ENCODE peak calls at places on chromosome X, in six cellular contexts. Q, X, T, B, M and D are unnamed samples.
A peak's percentile ranks its signal among the peaks of the same experiment; 100 is the strongest.

GRCh38 chrX:24024819-24025740 is 1.9 kb downstream of the KLHL15 start:
- DNase-seq in Q (peak; percentile 82), X (peak; percentile 87), T (peak; percentile 81), B (peak; percentile 90), M (peak; percentile 93), D (peak; percentile 88)

GRCh38 chrX:10176121-10177003 is 19.6 kb downstream of the CLCN4 start:
- DNase-seq in Q (no peak), X (no peak), T (no peak), B (no peak), M (no peak), D (peak; percentile 50)

GRCh38 chrX:107718156-107718621 is 57.4 kb downstream of the TSC22D3 start:
- DNase-seq in Q (no peak), X (peak; percentile 58), T (peak; percentile 95), B (peak; percentile 66), M (peak; percentile 75), D (peak; percentile 88)

GRCh38 chrX:56233682-56234081 is 1.5 kb downstream of the KLF8 start:
- DNase-seq in Q (peak; percentile 45), X (peak; percentile 17), T (peak; percentile 52), B (peak; percentile 76), M (peak; percentile 70), D (peak; percentile 79)

GRCh38 chrX:72128881-72129280 is 2.8 kb downstream of the RTL5 start:
- DNase-seq in Q (no peak), X (no peak), T (no peak), B (no peak), M (no peak), D (peak; percentile 62)

GRCh38 chrX:111561851-111562250 is 50.4 kb downstream of the SERTM2 start:
- DNase-seq in Q (no peak), X (no peak), T (no peak), B (no peak), M (no peak), D (no peak)

GRCh38 chrX:135114392-135114791 is 5.9 kb downstream of the ETDB start:
- DNase-seq in Q (no peak), X (no peak), T (no peak), B (no peak), M (no peak), D (no peak)

GRCh38 chrX:68980906-68981616 is 152.2 kb downstream of the EFNB1 start:
- DNase-seq in Q (no peak), X (no peak), T (no peak), B (no peak), M (no peak), D (no peak)

GRCh38 chrX:71099736-71100135 is 4.1 kb downstream of the FOXO4 start:
- DNase-seq in Q (no peak), X (no peak), T (no peak), B (no peak), M (no peak), D (no peak)
- H3K4me3 ChIP-seq in Q (no peak overlapping the region), X (no peak overlapping the region), T (no peak overlapping the region), B (no peak overlapping the region), M (no peak overlapping the region), D (no peak overlapping the region)

DNA sequence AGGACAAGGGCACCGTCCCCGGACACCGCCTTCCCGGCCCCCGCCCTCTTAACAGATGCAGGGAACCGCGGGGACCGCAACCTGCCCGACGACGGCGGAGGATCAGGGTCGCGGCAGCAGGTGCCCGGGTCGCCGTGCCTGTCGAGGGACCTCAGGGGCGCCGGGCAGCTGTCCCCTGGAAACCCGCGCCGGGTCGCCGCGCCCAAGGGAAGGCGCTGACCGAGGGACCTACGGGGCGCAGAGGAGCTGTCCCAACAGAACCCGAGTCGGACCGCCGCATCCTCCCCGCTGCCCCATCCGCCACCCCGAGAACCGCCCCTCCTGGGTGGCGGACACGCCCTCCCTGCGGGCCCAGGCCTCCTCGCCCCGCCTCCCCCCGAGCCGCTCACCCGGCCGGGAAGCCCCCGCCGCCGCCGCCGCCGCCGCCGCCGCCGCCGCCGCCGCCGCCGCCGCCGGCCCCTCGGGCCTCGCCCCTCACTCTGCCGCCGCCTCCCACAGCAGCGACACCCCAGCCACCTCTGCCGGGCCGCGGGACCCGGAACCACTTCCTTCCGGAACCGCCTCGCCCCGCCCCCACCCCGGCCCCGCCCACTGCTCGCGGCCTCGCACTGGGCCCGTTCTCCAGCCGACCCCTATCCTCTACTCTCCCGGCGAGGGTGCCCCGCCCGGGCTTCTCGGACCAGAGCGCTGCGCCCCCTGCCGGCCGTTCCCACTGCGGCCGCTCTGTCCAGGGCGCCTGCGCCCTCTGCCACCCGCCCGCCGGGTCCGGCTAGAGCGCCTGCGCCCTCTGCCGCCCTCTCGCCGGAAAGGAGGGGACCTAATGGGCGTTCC is at the start of gene BCLAF3:
- DNase-seq in Q (peak; percentile 85), X (peak; percentile 77), T (peak; percentile 67), B (peak; percentile 91), M (peak; percentile 95), D (peak; percentile 90)
- TF ChIP-seq CTCF in Q (peak; percentile 76), X (peak; percentile 55), T (peak; percentile 89), B (peak; percentile 81), M (peak; percentile 75), D (peak; percentile 59)

DNA sequence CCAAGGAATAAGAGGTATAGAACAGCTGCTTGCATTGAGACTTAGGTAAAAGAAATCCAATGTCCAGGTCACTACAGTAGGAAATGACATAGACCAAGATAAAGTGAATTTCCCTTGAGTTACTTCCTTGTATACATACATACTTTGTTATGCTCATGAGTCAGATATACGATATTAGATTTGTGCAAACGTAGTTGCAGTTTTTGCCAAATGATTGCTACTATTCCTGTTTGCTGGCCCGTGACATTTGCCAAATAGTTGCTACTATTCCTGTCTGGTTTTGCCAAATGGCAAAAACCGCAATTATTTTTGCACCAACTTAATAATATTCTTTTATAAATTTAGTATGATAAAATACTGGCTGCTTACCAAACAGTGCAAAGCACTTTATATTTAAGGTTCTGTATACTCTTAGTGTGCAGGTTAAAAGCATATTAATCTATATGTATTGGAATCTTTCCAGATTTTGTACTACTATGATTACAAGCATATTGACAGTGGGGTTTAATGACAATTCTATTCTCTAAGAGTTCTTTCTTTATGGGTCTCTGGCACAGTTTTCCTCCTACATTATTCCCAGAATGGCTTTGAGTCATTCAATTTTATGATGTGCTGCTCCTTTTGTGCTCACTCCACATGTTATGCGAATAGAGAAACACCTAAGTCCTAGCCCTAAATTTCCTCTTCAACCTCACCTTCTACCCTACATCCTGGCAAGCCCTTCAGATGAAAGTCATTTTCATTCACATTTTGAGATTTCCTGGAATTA is 210.1 kb upstream of the DIAPH2 start:
- DNase-seq in Q (no peak), X (no peak), T (no peak), B (no peak), M (no peak), D (no peak)
- H3K27ac ChIP-seq in Q (no peak overlapping the region), X (no peak overlapping the region), T (no peak overlapping the region), B (no peak overlapping the region), M (no peak overlapping the region), D (no peak overlapping the region)

DNA sequence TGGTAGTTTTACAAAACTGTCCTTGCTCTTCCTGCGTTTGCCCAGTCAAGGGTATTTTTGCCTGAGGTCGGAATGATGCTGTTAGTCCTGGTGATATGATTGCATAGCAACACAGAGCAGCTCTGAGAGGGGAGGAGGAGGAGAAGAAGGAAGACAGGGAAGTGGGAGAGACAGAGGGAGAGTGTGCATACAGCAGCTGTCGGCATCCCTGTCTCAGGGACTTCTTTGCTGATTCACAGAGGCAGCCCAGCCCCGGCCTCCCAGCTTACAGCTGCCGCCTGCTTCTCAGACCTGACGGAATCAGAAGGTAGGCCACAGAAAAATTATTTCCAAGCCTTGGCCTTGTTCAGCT is 230 bp downstream of the DRP2 start:
- DNase-seq in Q (peak; percentile 51), X (peak; percentile 72), T (no peak), B (no peak), M (no peak), D (no peak)
- H3K4me3 ChIP-seq in Q (peak overlapping the region; percentile 43), X (no peak overlapping the region), T (no peak overlapping the region), B (no peak overlapping the region), M (no peak overlapping the region), D (peak overlapping the region; percentile 28)

GRCh38 chrX:17237146-17237545 is 137.9 kb upstream of the NHS start:
- DNase-seq in Q (no peak), X (no peak), T (no peak), B (no peak), M (no peak), D (no peak)
- TF ChIP-seq CTCF in Q (no peak), X (no peak), T (no peak), B (no peak), M (no peak), D (no peak)

GRCh38 chrX:1398431-1399340 is 6.8 kb upstream of the SLC25A6 start:
- DNase-seq in Q (peak; percentile 39), X (no peak), T (no peak), B (peak; percentile 44), M (peak; percentile 46), D (no peak)

GRCh38 chrX:1397441-1397840 is 5.5 kb upstream of the SLC25A6 start:
- DNase-seq in Q (peak; percentile 12), X (no peak), T (no peak), B (peak; percentile 19), M (peak; percentile 15), D (no peak)

GRCh38 chrX:1395646-1396216 is 3.8 kb upstream of the SLC25A6 start:
- DNase-seq in Q (no peak), X (no peak), T (no peak), B (no peak), M (no peak), D (no peak)

GRCh38 chrX:1394731-1395501 is 3.0 kb upstream of the SLC25A6 start:
- DNase-seq in Q (peak; percentile 33), X (no peak), T (no peak), B (peak; percentile 41), M (peak; percentile 68), D (no peak)

GRCh38 chrX:1397001-1397400 is 5.1 kb upstream of the SLC25A6 start:
- DNase-seq in Q (peak; percentile 29), X (no peak), T (no peak), B (peak; percentile 45), M (peak; percentile 36), D (no peak)
- H3K27ac ChIP-seq in Q (no peak overlapping the region), X (no peak overlapping the region), T (no peak overlapping the region), B (no peak overlapping the region), M (no peak overlapping the region), D (no peak overlapping the region)

DNA sequence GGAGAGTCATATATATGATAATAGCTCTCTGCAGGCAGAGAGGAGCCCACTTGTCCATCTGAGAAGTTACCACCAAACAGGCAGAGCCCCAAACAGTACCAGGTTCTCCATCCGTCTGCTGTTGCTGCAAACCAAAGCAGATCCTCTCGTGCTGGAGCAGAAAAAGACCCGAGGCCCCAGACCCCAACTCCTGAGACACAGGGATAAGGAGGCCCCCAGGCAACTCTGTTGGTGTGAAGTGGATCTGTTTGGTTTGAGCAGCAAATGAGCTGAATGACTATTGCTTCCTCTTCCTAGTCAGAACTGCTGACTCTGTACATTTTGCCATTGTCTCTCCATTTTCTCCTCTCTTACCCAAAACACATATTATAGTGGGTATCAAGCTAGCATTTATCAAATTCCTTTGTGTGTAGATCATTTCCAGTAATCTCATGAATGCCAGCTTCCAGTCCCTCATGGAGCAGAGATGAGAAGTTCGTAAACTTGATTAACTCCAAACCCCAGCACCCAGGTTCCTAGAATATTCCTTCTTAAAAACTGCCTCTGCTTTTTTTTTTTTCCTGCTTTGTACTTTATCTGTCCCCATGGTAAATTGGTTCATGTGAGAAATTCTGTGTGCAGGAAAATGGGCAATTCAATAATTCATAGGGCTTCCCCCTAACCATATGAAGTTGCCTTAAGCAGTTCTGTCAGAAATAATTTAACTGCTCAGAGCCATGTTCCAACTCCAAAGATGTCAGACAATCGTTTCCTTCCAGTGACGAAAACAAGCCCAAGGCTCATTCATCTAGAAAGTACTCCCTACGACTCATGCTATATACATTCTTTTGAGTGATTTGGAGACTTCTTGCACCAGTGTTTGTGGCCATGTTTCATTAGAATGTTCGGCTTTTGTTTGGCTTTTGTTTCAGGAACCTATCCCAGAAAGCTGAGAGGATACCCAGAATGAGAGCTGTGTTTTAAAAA is 98.6 kb upstream of the ATXN3L start:
- DNase-seq in Q (no peak), X (peak; percentile 62), T (no peak), B (no peak), M (no peak), D (no peak)
- H3K4me3 ChIP-seq in Q (no peak overlapping the region), X (no peak overlapping the region), T (no peak overlapping the region), B (no peak overlapping the region), M (no peak overlapping the region), D (no peak overlapping the region)